ENCODE peak calls at places on chromosomes 12 and 14, in five cellular contexts. G is fibroblast of lung, A is uterus, W is hepatocyte, R is GM06990. J is an unnamed sample.

GRCh38 chr12:54358620-54358944 is 5.7 kb downstream of the GPR84 start:
- DNase-seq in G (no peak), A (no peak), R (no peak), W (no peak), J (no peak)

GRCh38 chr12:131922772-131923171 is 6.3 kb upstream of the PUS1 start:
- DNase-seq in A (no peak), W (no peak), G (no peak), R (no peak), J (no peak)

GRCh38 chr12:101939856-101940265 is 62.5 kb downstream of the DRAM1 start:
- DNase-seq in R (no peak), G (peak), W (peak), A (peak), J (peak)

GRCh38 chr12:121344506-121344905 is 7.7 kb downstream of the ANAPC5 start:
- DNase-seq in R (no peak), W (no peak), A (no peak), G (no peak), J (no peak)

GRCh38 chr12:120720234-120720968 is 5.2 kb upstream of the ACADS start:
- DNase-seq in W (peak), G (peak), A (no peak), R (no peak), J (no peak)

GRCh38 chr12:96985515-96986362 is 78.7 kb downstream of the NEDD1 start:
- DNase-seq in A (peak), G (no peak), R (peak), W (peak), J (peak)

GRCh38 chr12:121576851-121577391 is 3.9 kb downstream of the KDM2B start:
- DNase-seq in A (peak), G (peak), R (no peak), W (no peak), J (peak)

GRCh38 chr12:6935551-6936377 is 7.9 kb upstream of the RNU7-1 start:
- DNase-seq in A (no peak), G (no peak), R (no peak), W (no peak), J (no peak)

GRCh38 chr12:10241781-10242180 is 29.1 kb downstream of the GABARAPL1 start:
- DNase-seq in R (no peak), A (no peak), W (no peak), G (no peak), J (no peak)

GRCh38 chr14:101458536-101459391 is 102.5 kb upstream of the DIO3 start:
- DNase-seq in R (no peak), A (no peak), W (peak), G (no peak), J (no peak)

GRCh38 chr14:64815257-64815656 is 64.5 kb downstream of the SPTB start:
- DNase-seq in W (no peak), R (no peak), A (no peak), G (no peak), J (no peak)

GRCh38 chr12:41140117-41140516 is 48.0 kb upstream of the PDZRN4 start:
- DNase-seq in G (no peak), A (no peak), R (no peak), W (no peak), J (no peak)

GRCh38 chr12:47307680-47308399 is 228.1 kb upstream of the AMIGO2 start:
- DNase-seq in W (peak), A (no peak), G (peak), R (peak), J (peak)

GRCh38 chr12:71250186-71250585 is 92.4 kb upstream of the TSPAN8 start:
- DNase-seq in R (no peak), G (no peak), A (no peak), W (no peak), J (no peak)

GRCh38 chr14:59275668-59276067 is 87.2 kb downstream of the DAAM1 start:
- DNase-seq in G (peak), W (peak), A (no peak), R (peak), J (peak)

DNA sequence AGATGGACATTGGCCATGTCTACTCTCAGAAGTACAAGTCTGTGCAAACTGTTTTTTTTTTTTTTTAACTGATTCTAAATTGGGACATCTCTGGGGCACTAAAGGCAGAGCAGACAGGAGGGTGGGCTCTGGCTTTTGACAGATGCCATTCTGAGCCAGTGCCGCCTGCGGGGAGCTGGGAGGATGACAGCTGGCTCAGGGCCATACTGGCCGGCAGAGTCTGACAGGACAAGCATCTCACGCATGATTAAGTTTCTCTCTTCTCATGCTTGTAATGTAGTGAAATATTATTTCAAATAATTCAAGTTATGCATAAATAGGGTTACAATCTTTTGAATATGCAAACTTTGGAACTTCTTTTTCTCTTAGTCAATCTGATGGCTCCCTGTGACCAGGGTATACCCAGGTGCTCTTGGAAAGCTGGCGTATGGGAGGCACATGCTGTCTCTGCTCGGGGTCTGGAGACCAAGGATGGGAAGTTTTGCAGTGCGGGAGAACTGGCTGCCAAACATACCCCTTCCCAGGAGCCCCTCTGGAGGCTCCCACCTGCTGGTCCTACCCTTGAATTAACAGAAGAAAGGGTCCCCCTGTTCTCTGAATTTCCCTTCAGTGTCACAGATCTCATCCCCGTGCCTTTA is 7.6 kb downstream of the CDCA4 start:
- DNase-seq in A (no peak), W (no peak), R (no peak), G (no peak), J (peak)
- TF ChIP-seq CTCF in A (no peak), W (no peak), R (no peak), G (peak), J (no peak)

DNA sequence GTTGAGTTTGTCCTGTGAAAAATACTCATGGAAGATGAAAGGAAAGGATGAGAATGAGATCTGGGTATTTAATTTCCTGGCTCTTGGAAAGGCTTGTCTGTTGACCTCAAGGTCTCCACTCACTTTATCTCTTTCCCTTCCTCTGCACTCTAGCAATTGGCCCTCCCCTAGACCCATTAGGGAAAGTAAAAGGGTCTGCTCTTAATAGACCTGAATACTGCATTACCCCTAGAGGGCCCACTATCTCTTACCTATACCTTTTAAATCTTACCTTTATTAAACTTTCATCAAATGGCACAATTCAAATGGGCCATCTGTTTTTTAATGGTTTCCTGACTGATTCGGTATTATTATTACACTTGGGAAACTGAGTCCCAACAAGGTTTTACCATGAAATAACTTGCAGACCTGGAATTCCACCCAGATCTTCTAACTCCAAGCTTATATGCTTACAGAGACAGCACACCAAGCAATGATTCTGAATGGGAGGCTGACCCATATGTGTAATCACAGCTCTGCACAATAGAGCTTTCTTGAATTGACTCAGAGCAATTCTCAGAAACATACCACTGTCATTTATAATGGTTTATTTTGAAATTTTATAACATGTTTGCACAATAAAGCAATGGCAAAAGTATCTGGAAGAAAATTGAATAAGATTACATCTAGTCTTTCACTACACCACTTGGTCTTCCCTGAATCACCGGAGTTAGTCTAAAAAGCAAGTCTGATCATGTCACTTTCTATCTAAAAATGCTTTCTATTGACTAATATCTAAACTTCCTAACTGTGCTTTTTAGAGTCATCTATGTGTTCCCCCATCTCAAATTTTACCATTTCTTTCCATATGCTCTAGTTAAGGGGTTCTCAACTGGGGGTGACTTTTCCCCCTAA is 618.5 kb downstream of the NRXN3 start:
- DNase-seq in R (no peak), G (no peak), A (no peak), W (no peak), J (peak)
- TF ChIP-seq CTCF in R (no peak), G (no peak), A (no peak), W (no peak), J (no peak)

DNA sequence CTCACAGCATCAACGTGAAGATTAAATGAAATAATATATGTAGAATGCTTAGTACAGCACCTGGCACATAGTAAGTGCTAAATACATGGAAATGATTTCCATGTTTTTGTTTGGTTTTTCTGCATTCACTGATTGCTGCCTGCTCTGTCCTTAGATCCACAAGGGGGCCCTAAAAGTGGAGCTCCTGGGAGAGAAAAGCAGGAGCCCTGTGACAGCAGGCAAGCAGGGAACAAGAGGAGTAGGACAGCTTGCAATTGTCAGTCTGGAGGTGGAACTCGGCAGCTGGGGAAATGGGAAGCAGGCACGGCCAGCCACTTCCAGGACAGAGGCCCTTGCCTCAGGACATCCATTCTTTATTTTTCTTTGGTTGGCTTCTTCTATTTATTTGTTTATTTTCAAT is 292.9 kb downstream of the BMP4 start:
- DNase-seq in G (peak), R (no peak), W (peak), A (peak), J (no peak)
- TF ChIP-seq CTCF in G (peak), R (no peak), W (peak), A (no peak), J (no peak)

DNA sequence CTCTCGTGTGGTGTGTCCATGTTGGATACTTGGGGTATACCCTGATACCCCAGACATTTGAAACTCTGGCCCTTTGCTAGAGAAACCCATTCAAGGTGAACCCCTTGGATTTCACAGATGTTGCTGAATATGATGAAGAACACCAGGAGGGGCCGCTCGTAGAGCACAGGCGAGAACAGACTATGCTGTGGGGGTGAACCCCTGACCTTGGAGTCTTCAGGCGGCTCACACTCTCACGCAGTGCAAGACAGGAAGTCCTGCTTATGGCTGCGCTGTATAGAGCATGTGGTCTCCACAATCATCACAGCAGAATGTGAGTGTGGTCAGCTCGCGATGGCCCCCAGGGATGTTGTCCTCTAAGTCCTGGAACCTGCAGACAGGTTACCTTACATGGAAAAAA is 60.4 kb downstream of the SLC15A4 start:
- DNase-seq in A (no peak), G (no peak), R (no peak), W (no peak), J (no peak)
- TF ChIP-seq CTCF in A (no peak), G (no peak), R (no peak), W (no peak), J (no peak)

GRCh38 chr14:98743536-98743935 is 528.5 kb downstream of the BCL11B start:
- DNase-seq in W (no peak), G (no peak), R (no peak), A (no peak), J (no peak)
- TF ChIP-seq CTCF in W (no peak), G (no peak), R (no peak), A (no peak), J (no peak)

DNA sequence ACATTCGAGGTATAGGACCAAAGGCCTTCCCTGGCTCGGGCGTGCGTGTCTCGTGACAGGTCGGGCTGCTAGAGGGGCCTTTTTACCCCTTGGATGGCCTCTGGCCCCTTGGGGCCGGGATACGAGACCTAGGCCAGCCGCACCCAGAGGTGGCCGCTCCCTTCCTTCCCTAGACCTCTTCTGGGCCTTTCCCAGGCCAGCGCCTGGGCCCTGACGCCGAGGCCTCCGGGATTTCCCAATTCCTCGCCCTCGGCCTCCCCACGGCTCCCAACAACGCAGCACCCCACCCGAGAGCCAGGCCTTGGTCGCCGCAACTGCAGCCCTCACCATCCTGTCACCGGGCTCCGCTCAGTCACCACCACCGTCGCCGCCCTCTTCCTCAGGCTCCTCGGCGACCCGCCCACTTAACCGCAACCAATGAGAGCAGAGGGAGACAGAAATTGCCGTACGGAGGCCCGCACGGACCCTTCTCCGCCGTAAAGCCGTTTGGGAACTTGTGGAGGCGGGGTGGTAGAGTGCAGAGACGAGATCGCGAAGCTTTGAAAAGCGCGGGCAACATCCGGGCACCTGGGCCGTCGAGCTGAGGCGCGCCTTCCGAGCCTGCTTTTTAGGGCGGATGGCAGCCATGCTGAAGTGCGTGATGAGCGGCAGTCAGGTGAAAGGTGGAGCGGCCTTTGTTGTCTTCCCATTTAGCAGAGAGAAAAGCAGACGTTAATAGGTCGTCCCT is at the start of the genes RAD9B and VPS29:
- DNase-seq in W (peak), R (peak), G (peak), A (peak), J (peak)
- TF ChIP-seq CTCF in W (no peak), R (peak), G (no peak), A (no peak), J (no peak)

GRCh38 chr12:80676856-80677255 is 30.6 kb upstream of the MYF6 start:
- DNase-seq in A (no peak), R (no peak), W (no peak), G (no peak), J (no peak)
- TF ChIP-seq CTCF in A (no peak), R (no peak), W (no peak), G (no peak), J (no peak)

DNA sequence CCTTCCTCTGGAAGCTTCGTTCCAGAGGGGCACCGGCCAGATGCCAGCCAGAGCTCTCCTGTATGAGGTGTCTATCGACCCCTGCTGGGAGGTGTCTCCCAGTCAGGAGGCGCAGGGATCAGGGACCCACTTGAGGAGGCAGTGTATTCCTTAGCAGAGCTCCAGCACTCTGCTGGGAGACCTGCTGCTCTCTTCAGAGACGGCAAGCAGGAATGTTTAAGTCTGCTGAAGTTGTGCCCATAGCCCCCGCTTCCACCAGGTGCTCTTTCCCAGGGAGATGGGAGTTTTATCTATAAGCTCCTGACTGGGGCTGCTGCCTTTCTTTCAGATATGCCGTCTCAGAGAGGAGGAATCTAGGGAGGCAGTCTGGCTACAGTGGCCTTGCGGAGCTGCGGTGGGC is 22.2 kb upstream of the NAV3 start:
- DNase-seq in R (no peak), G (no peak), A (no peak), W (no peak), J (no peak)
- TF ChIP-seq CTCF in R (no peak), G (no peak), A (no peak), W (no peak), J (no peak)

GRCh38 chr12:57743769-57744168 is 1.1 kb upstream of the TSPAN31 start:
- DNase-seq in W (no peak), R (no peak), A (no peak), G (no peak), J (no peak)
- TF ChIP-seq CTCF in W (no peak), R (no peak), A (no peak), G (no peak), J (no peak)

J was measured in GM12865.